ENCODE peak calls at places on chromosome 6, in ten cellular contexts. One of them, this sample, is unnamed.

GRCh38 chr6:117938324-117938995 is 31.4 kb downstream of the SLC35F1 start:
- DNase-seq in A172: no peak
- DNase-seq in GM03348: no peak
- DNase-seq in NCI-H748 treated with DMSO at 0.1 percent for 48 hours: no peak
- DNase-seq in progenitor cell of endocrine pancreas: no peak
- DNase-seq in NCI-H1092: no peak
- DNase-seq in stimulated activated CD4-positive, alpha-beta T cell treated with anti-CD3 and anti-CD28 coated beads, Interleukin-1b, Interleukin-23, amount 100 ng/mL, for 24 hours: no peak
- DNase-seq in activated CD4-positive, alpha-beta memory T cell treated with anti-CD3 and anti-CD28 coated beads, Interleukin-2, amount 10 ng/mL, durations not matched to agents 7 days and 5 days: no peak
- DNase-seq in islet precursor cell: peak
- DNase-seq in H54: no peak
- DNase-seq in this sample: no peak

GRCh38 chr6:154258064-154258757 is 98.4 kb downstream of the IPCEF1 start:
- DNase-seq in islet precursor cell: no peak
- DNase-seq in A172: no peak
- DNase-seq in NCI-H1092: no peak
- DNase-seq in GM03348: no peak
- DNase-seq in NCI-H748 treated with DMSO at 0.1 percent for 48 hours: no peak
- DNase-seq in H54: no peak
- DNase-seq in progenitor cell of endocrine pancreas: no peak
- DNase-seq in activated CD4-positive, alpha-beta memory T cell treated with anti-CD3 and anti-CD28 coated beads, Interleukin-2, amount 10 ng/mL, durations not matched to agents 7 days and 5 days: no peak
- DNase-seq in stimulated activated CD4-positive, alpha-beta T cell treated with anti-CD3 and anti-CD28 coated beads, Interleukin-1b, Interleukin-23, amount 100 ng/mL, for 24 hours: no peak
- DNase-seq in this sample: no peak

GRCh38 chr6:75499640-75500039 is 6.0 kb upstream of the FILIP1 start:
- DNase-seq in activated CD4-positive, alpha-beta memory T cell treated with anti-CD3 and anti-CD28 coated beads, Interleukin-2, amount 10 ng/mL, durations not matched to agents 7 days and 5 days: no peak
- DNase-seq in NCI-H748 treated with DMSO at 0.1 percent for 48 hours: no peak
- DNase-seq in NCI-H1092: no peak
- DNase-seq in progenitor cell of endocrine pancreas: no peak
- DNase-seq in H54: no peak
- DNase-seq in islet precursor cell: no peak
- DNase-seq in A172: no peak
- DNase-seq in GM03348: no peak
- DNase-seq in stimulated activated CD4-positive, alpha-beta T cell treated with anti-CD3 and anti-CD28 coated beads, Interleukin-1b, Interleukin-23, amount 100 ng/mL, for 24 hours: no peak
- DNase-seq in this sample: no peak

GRCh38 chr6:17354700-17355403 is 38.5 kb upstream of the CAP2 start:
- DNase-seq in progenitor cell of endocrine pancreas: no peak
- DNase-seq in NCI-H1092: no peak
- DNase-seq in activated CD4-positive, alpha-beta memory T cell treated with anti-CD3 and anti-CD28 coated beads, Interleukin-2, amount 10 ng/mL, durations not matched to agents 7 days and 5 days: no peak
- DNase-seq in GM03348: no peak
- DNase-seq in stimulated activated CD4-positive, alpha-beta T cell treated with anti-CD3 and anti-CD28 coated beads, Interleukin-1b, Interleukin-23, amount 100 ng/mL, for 24 hours: no peak
- DNase-seq in H54: peak
- DNase-seq in NCI-H748 treated with DMSO at 0.1 percent for 48 hours: no peak
- DNase-seq in A172: peak
- DNase-seq in islet precursor cell: no peak
- DNase-seq in this sample: no peak

GRCh38 chr6:149233056-149233715 is 84.3 kb upstream of the TAB2 start:
- DNase-seq in NCI-H748 treated with DMSO at 0.1 percent for 48 hours: peak
- DNase-seq in stimulated activated CD4-positive, alpha-beta T cell treated with anti-CD3 and anti-CD28 coated beads, Interleukin-1b, Interleukin-23, amount 100 ng/mL, for 24 hours: no peak
- DNase-seq in progenitor cell of endocrine pancreas: no peak
- DNase-seq in A172: peak
- DNase-seq in islet precursor cell: peak
- DNase-seq in NCI-H1092: no peak
- DNase-seq in activated CD4-positive, alpha-beta memory T cell treated with anti-CD3 and anti-CD28 coated beads, Interleukin-2, amount 10 ng/mL, durations not matched to agents 7 days and 5 days: peak
- DNase-seq in H54: peak
- DNase-seq in GM03348: peak
- DNase-seq in this sample: peak

GRCh38 chr6:169931223-169931760 is 179.9 kb downstream of the ERMARD start:
- DNase-seq in A172: no peak
- DNase-seq in islet precursor cell: peak
- DNase-seq in NCI-H748 treated with DMSO at 0.1 percent for 48 hours: peak
- DNase-seq in activated CD4-positive, alpha-beta memory T cell treated with anti-CD3 and anti-CD28 coated beads, Interleukin-2, amount 10 ng/mL, durations not matched to agents 7 days and 5 days: no peak
- DNase-seq in stimulated activated CD4-positive, alpha-beta T cell treated with anti-CD3 and anti-CD28 coated beads, Interleukin-1b, Interleukin-23, amount 100 ng/mL, for 24 hours: no peak
- DNase-seq in progenitor cell of endocrine pancreas: no peak
- DNase-seq in GM03348: no peak
- DNase-seq in NCI-H1092: peak
- DNase-seq in H54: no peak
- DNase-seq in this sample: no peak

GRCh38 chr6:10531942-10532341 is 10.8 kb downstream of the GCNT2 start:
- DNase-seq in NCI-H748 treated with DMSO at 0.1 percent for 48 hours: no peak
- DNase-seq in progenitor cell of endocrine pancreas: no peak
- DNase-seq in H54: no peak
- DNase-seq in NCI-H1092: no peak
- DNase-seq in activated CD4-positive, alpha-beta memory T cell treated with anti-CD3 and anti-CD28 coated beads, Interleukin-2, amount 10 ng/mL, durations not matched to agents 7 days and 5 days: no peak
- DNase-seq in GM03348: no peak
- DNase-seq in islet precursor cell: no peak
- DNase-seq in A172: no peak
- DNase-seq in stimulated activated CD4-positive, alpha-beta T cell treated with anti-CD3 and anti-CD28 coated beads, Interleukin-1b, Interleukin-23, amount 100 ng/mL, for 24 hours: no peak
- DNase-seq in this sample: no peak

GRCh38 chr6:166650824-166651223 is 23.8 kb upstream of the RPS6KA2 start:
- DNase-seq in progenitor cell of endocrine pancreas: no peak
- DNase-seq in NCI-H1092: no peak
- DNase-seq in GM03348: no peak
- DNase-seq in islet precursor cell: no peak
- DNase-seq in NCI-H748 treated with DMSO at 0.1 percent for 48 hours: no peak
- DNase-seq in H54: no peak
- DNase-seq in stimulated activated CD4-positive, alpha-beta T cell treated with anti-CD3 and anti-CD28 coated beads, Interleukin-1b, Interleukin-23, amount 100 ng/mL, for 24 hours: no peak
- DNase-seq in A172: no peak
- DNase-seq in activated CD4-positive, alpha-beta memory T cell treated with anti-CD3 and anti-CD28 coated beads, Interleukin-2, amount 10 ng/mL, durations not matched to agents 7 days and 5 days: no peak
- DNase-seq in this sample: no peak

GRCh38 chr6:142568857-142569597 is 267.2 kb downstream of the ADGRG6 start:
- DNase-seq in islet precursor cell: no peak
- DNase-seq in progenitor cell of endocrine pancreas: no peak
- DNase-seq in NCI-H748 treated with DMSO at 0.1 percent for 48 hours: no peak
- DNase-seq in NCI-H1092: no peak
- DNase-seq in A172: peak
- DNase-seq in GM03348: peak
- DNase-seq in stimulated activated CD4-positive, alpha-beta T cell treated with anti-CD3 and anti-CD28 coated beads, Interleukin-1b, Interleukin-23, amount 100 ng/mL, for 24 hours: no peak
- DNase-seq in activated CD4-positive, alpha-beta memory T cell treated with anti-CD3 and anti-CD28 coated beads, Interleukin-2, amount 10 ng/mL, durations not matched to agents 7 days and 5 days: no peak
- DNase-seq in H54: no peak
- DNase-seq in this sample: no peak

GRCh38 chr6:125207956-125208355 is 54.4 kb downstream of the TPD52L1 start:
- DNase-seq in NCI-H748 treated with DMSO at 0.1 percent for 48 hours: no peak
- DNase-seq in GM03348: no peak
- DNase-seq in stimulated activated CD4-positive, alpha-beta T cell treated with anti-CD3 and anti-CD28 coated beads, Interleukin-1b, Interleukin-23, amount 100 ng/mL, for 24 hours: no peak
- DNase-seq in progenitor cell of endocrine pancreas: no peak
- DNase-seq in islet precursor cell: no peak
- DNase-seq in activated CD4-positive, alpha-beta memory T cell treated with anti-CD3 and anti-CD28 coated beads, Interleukin-2, amount 10 ng/mL, durations not matched to agents 7 days and 5 days: no peak
- DNase-seq in A172: no peak
- DNase-seq in NCI-H1092: no peak
- DNase-seq in H54: no peak
- DNase-seq in this sample: no peak

GRCh38 chr6:71721642-71722041 is 164.7 kb upstream of the RIMS1 start:
- DNase-seq in islet precursor cell: no peak
- DNase-seq in activated CD4-positive, alpha-beta memory T cell treated with anti-CD3 and anti-CD28 coated beads, Interleukin-2, amount 10 ng/mL, durations not matched to agents 7 days and 5 days: no peak
- DNase-seq in NCI-H1092: no peak
- DNase-seq in A172: peak
- DNase-seq in stimulated activated CD4-positive, alpha-beta T cell treated with anti-CD3 and anti-CD28 coated beads, Interleukin-1b, Interleukin-23, amount 100 ng/mL, for 24 hours: no peak
- DNase-seq in GM03348: peak
- DNase-seq in H54: no peak
- DNase-seq in progenitor cell of endocrine pancreas: no peak
- DNase-seq in NCI-H748 treated with DMSO at 0.1 percent for 48 hours: no peak
- DNase-seq in this sample: no peak

GRCh38 chr6:109002100-109002697 is 92.4 kb downstream of the SESN1 start:
- DNase-seq in stimulated activated CD4-positive, alpha-beta T cell treated with anti-CD3 and anti-CD28 coated beads, Interleukin-1b, Interleukin-23, amount 100 ng/mL, for 24 hours: no peak
- DNase-seq in A172: no peak
- DNase-seq in H54: no peak
- DNase-seq in GM03348: peak
- DNase-seq in NCI-H748 treated with DMSO at 0.1 percent for 48 hours: no peak
- DNase-seq in islet precursor cell: no peak
- DNase-seq in activated CD4-positive, alpha-beta memory T cell treated with anti-CD3 and anti-CD28 coated beads, Interleukin-2, amount 10 ng/mL, durations not matched to agents 7 days and 5 days: no peak
- DNase-seq in progenitor cell of endocrine pancreas: no peak
- DNase-seq in NCI-H1092: no peak
- DNase-seq in this sample: no peak

GRCh38 chr6:22892452-22892851 is 323.1 kb downstream of the HDGFL1 start:
- DNase-seq in H54: peak
- DNase-seq in progenitor cell of endocrine pancreas: no peak
- DNase-seq in GM03348: peak
- DNase-seq in activated CD4-positive, alpha-beta memory T cell treated with anti-CD3 and anti-CD28 coated beads, Interleukin-2, amount 10 ng/mL, durations not matched to agents 7 days and 5 days: no peak
- DNase-seq in A172: peak
- DNase-seq in NCI-H748 treated with DMSO at 0.1 percent for 48 hours: no peak
- DNase-seq in stimulated activated CD4-positive, alpha-beta T cell treated with anti-CD3 and anti-CD28 coated beads, Interleukin-1b, Interleukin-23, amount 100 ng/mL, for 24 hours: no peak
- DNase-seq in islet precursor cell: no peak
- DNase-seq in NCI-H1092: no peak
- DNase-seq in this sample: no peak

GRCh38 chr6:85920782-85921181 is 278.1 kb upstream of the SYNCRIP start:
- DNase-seq in islet precursor cell: no peak
- DNase-seq in H54: no peak
- DNase-seq in A172: no peak
- DNase-seq in activated CD4-positive, alpha-beta memory T cell treated with anti-CD3 and anti-CD28 coated beads, Interleukin-2, amount 10 ng/mL, durations not matched to agents 7 days and 5 days: no peak
- DNase-seq in NCI-H748 treated with DMSO at 0.1 percent for 48 hours: no peak
- DNase-seq in GM03348: no peak
- DNase-seq in NCI-H1092: peak
- DNase-seq in progenitor cell of endocrine pancreas: no peak
- DNase-seq in stimulated activated CD4-positive, alpha-beta T cell treated with anti-CD3 and anti-CD28 coated beads, Interleukin-1b, Interleukin-23, amount 100 ng/mL, for 24 hours: no peak
- DNase-seq in this sample: no peak

GRCh38 chr6:74892091-74892490 is 313.8 kb downstream of the COL12A1 start:
- DNase-seq in NCI-H1092: no peak
- DNase-seq in NCI-H748 treated with DMSO at 0.1 percent for 48 hours: no peak
- DNase-seq in activated CD4-positive, alpha-beta memory T cell treated with anti-CD3 and anti-CD28 coated beads, Interleukin-2, amount 10 ng/mL, durations not matched to agents 7 days and 5 days: no peak
- DNase-seq in GM03348: no peak
- DNase-seq in progenitor cell of endocrine pancreas: no peak
- DNase-seq in islet precursor cell: no peak
- DNase-seq in H54: no peak
- DNase-seq in stimulated activated CD4-positive, alpha-beta T cell treated with anti-CD3 and anti-CD28 coated beads, Interleukin-1b, Interleukin-23, amount 100 ng/mL, for 24 hours: no peak
- DNase-seq in A172: no peak
- DNase-seq in this sample: no peak

GRCh38 chr6:25703005-25703404 is 51.0 kb downstream of the SCGN start:
- DNase-seq in NCI-H1092: no peak
- DNase-seq in NCI-H748 treated with DMSO at 0.1 percent for 48 hours: no peak
- DNase-seq in islet precursor cell: no peak
- DNase-seq in activated CD4-positive, alpha-beta memory T cell treated with anti-CD3 and anti-CD28 coated beads, Interleukin-2, amount 10 ng/mL, durations not matched to agents 7 days and 5 days: no peak
- DNase-seq in H54: no peak
- DNase-seq in GM03348: no peak
- DNase-seq in A172: no peak
- DNase-seq in progenitor cell of endocrine pancreas: no peak
- DNase-seq in stimulated activated CD4-positive, alpha-beta T cell treated with anti-CD3 and anti-CD28 coated beads, Interleukin-1b, Interleukin-23, amount 100 ng/mL, for 24 hours: no peak
- DNase-seq in this sample: no peak

GRCh38 chr6:150306290-150306689 is 62.5 kb upstream of the IYD start:
- DNase-seq in islet precursor cell: no peak
- DNase-seq in GM03348: no peak
- DNase-seq in activated CD4-positive, alpha-beta memory T cell treated with anti-CD3 and anti-CD28 coated beads, Interleukin-2, amount 10 ng/mL, durations not matched to agents 7 days and 5 days: no peak
- DNase-seq in H54: no peak
- DNase-seq in stimulated activated CD4-positive, alpha-beta T cell treated with anti-CD3 and anti-CD28 coated beads, Interleukin-1b, Interleukin-23, amount 100 ng/mL, for 24 hours: no peak
- DNase-seq in progenitor cell of endocrine pancreas: no peak
- DNase-seq in A172: no peak
- DNase-seq in NCI-H1092: no peak
- DNase-seq in NCI-H748 treated with DMSO at 0.1 percent for 48 hours: no peak
- DNase-seq in this sample: no peak

GRCh38 chr6:91097316-91097878 is 510.5 kb upstream of the MAP3K7 start:
- DNase-seq in H54: no peak
- DNase-seq in NCI-H1092: no peak
- DNase-seq in islet precursor cell: no peak
- DNase-seq in activated CD4-positive, alpha-beta memory T cell treated with anti-CD3 and anti-CD28 coated beads, Interleukin-2, amount 10 ng/mL, durations not matched to agents 7 days and 5 days: no peak
- DNase-seq in A172: no peak
- DNase-seq in GM03348: no peak
- DNase-seq in stimulated activated CD4-positive, alpha-beta T cell treated with anti-CD3 and anti-CD28 coated beads, Interleukin-1b, Interleukin-23, amount 100 ng/mL, for 24 hours: no peak
- DNase-seq in NCI-H748 treated with DMSO at 0.1 percent for 48 hours: no peak
- DNase-seq in progenitor cell of endocrine pancreas: no peak
- DNase-seq in this sample: no peak

GRCh38 chr6:87968435-87969278 is 79.0 kb upstream of the SPACA1 start:
- DNase-seq in progenitor cell of endocrine pancreas: peak
- DNase-seq in activated CD4-positive, alpha-beta memory T cell treated with anti-CD3 and anti-CD28 coated beads, Interleukin-2, amount 10 ng/mL, durations not matched to agents 7 days and 5 days: peak
- DNase-seq in H54: no peak
- DNase-seq in islet precursor cell: peak
- DNase-seq in stimulated activated CD4-positive, alpha-beta T cell treated with anti-CD3 and anti-CD28 coated beads, Interleukin-1b, Interleukin-23, amount 100 ng/mL, for 24 hours: no peak
- DNase-seq in NCI-H748 treated with DMSO at 0.1 percent for 48 hours: peak
- DNase-seq in GM03348: peak
- DNase-seq in NCI-H1092: peak
- DNase-seq in A172: no peak
- DNase-seq in this sample: no peak

GRCh38 chr6:159169193-159169555 is at the start of gene FNDC1:
- DNase-seq in NCI-H748 treated with DMSO at 0.1 percent for 48 hours: no peak
- DNase-seq in progenitor cell of endocrine pancreas: peak
- DNase-seq in H54: no peak
- DNase-seq in islet precursor cell: peak
- DNase-seq in A172: no peak
- DNase-seq in NCI-H1092: no peak
- DNase-seq in GM03348: peak
- DNase-seq in stimulated activated CD4-positive, alpha-beta T cell treated with anti-CD3 and anti-CD28 coated beads, Interleukin-1b, Interleukin-23, amount 100 ng/mL, for 24 hours: peak
- DNase-seq in activated CD4-positive, alpha-beta memory T cell treated with anti-CD3 and anti-CD28 coated beads, Interleukin-2, amount 10 ng/mL, durations not matched to agents 7 days and 5 days: peak
- DNase-seq in this sample: peak

GRCh38 chr6:35750557-35750956 is 13.7 kb downstream of the ARMC12 start:
- DNase-seq in NCI-H1092: no peak
- DNase-seq in H54: no peak
- DNase-seq in NCI-H748 treated with DMSO at 0.1 percent for 48 hours: no peak
- DNase-seq in GM03348: no peak
- DNase-seq in islet precursor cell: no peak
- DNase-seq in progenitor cell of endocrine pancreas: no peak
- DNase-seq in activated CD4-positive, alpha-beta memory T cell treated with anti-CD3 and anti-CD28 coated beads, Interleukin-2, amount 10 ng/mL, durations not matched to agents 7 days and 5 days: no peak
- DNase-seq in A172: no peak
- DNase-seq in stimulated activated CD4-positive, alpha-beta T cell treated with anti-CD3 and anti-CD28 coated beads, Interleukin-1b, Interleukin-23, amount 100 ng/mL, for 24 hours: no peak
- DNase-seq in this sample: no peak

GRCh38 chr6:166781331-166781730 is 154.3 kb upstream of the RPS6KA2 start:
- DNase-seq in stimulated activated CD4-positive, alpha-beta T cell treated with anti-CD3 and anti-CD28 coated beads, Interleukin-1b, Interleukin-23, amount 100 ng/mL, for 24 hours: no peak
- DNase-seq in NCI-H1092: no peak
- DNase-seq in NCI-H748 treated with DMSO at 0.1 percent for 48 hours: no peak
- DNase-seq in islet precursor cell: peak
- DNase-seq in progenitor cell of endocrine pancreas: no peak
- DNase-seq in activated CD4-positive, alpha-beta memory T cell treated with anti-CD3 and anti-CD28 coated beads, Interleukin-2, amount 10 ng/mL, durations not matched to agents 7 days and 5 days: no peak
- DNase-seq in H54: no peak
- DNase-seq in GM03348: no peak
- DNase-seq in A172: no peak
- DNase-seq in this sample: no peak

GRCh38 chr6:33118525-33119123 is 42.8 kb downstream of the HLA-DPB1 start:
- DNase-seq in progenitor cell of endocrine pancreas: no peak
- DNase-seq in NCI-H1092: peak
- DNase-seq in GM03348: peak
- DNase-seq in A172: peak
- DNase-seq in stimulated activated CD4-positive, alpha-beta T cell treated with anti-CD3 and anti-CD28 coated beads, Interleukin-1b, Interleukin-23, amount 100 ng/mL, for 24 hours: no peak
- DNase-seq in NCI-H748 treated with DMSO at 0.1 percent for 48 hours: peak
- DNase-seq in H54: no peak
- DNase-seq in islet precursor cell: no peak
- DNase-seq in activated CD4-positive, alpha-beta memory T cell treated with anti-CD3 and anti-CD28 coated beads, Interleukin-2, amount 10 ng/mL, durations not matched to agents 7 days and 5 days: no peak
- DNase-seq in this sample: no peak

GRCh38 chr6:37830225-37830624 is 10.7 kb downstream of the ZFAND3 start:
- DNase-seq in NCI-H1092: no peak
- DNase-seq in GM03348: no peak
- DNase-seq in progenitor cell of endocrine pancreas: no peak
- DNase-seq in A172: no peak
- DNase-seq in activated CD4-positive, alpha-beta memory T cell treated with anti-CD3 and anti-CD28 coated beads, Interleukin-2, amount 10 ng/mL, durations not matched to agents 7 days and 5 days: no peak
- DNase-seq in NCI-H748 treated with DMSO at 0.1 percent for 48 hours: no peak
- DNase-seq in stimulated activated CD4-positive, alpha-beta T cell treated with anti-CD3 and anti-CD28 coated beads, Interleukin-1b, Interleukin-23, amount 100 ng/mL, for 24 hours: no peak
- DNase-seq in H54: no peak
- DNase-seq in islet precursor cell: no peak
- DNase-seq in this sample: no peak

GRCh38 chr6:103002282-103002681 is 1608.8 kb downstream of the GRIK2 start:
- DNase-seq in H54: no peak
- DNase-seq in progenitor cell of endocrine pancreas: no peak
- DNase-seq in GM03348: no peak
- DNase-seq in NCI-H748 treated with DMSO at 0.1 percent for 48 hours: no peak
- DNase-seq in NCI-H1092: no peak
- DNase-seq in A172: no peak
- DNase-seq in islet precursor cell: no peak
- DNase-seq in stimulated activated CD4-positive, alpha-beta T cell treated with anti-CD3 and anti-CD28 coated beads, Interleukin-1b, Interleukin-23, amount 100 ng/mL, for 24 hours: no peak
- DNase-seq in activated CD4-positive, alpha-beta memory T cell treated with anti-CD3 and anti-CD28 coated beads, Interleukin-2, amount 10 ng/mL, durations not matched to agents 7 days and 5 days: no peak
- DNase-seq in this sample: no peak

GRCh38 chr6:13383280-13384163 is 55.2 kb upstream of the TBC1D7 start:
- DNase-seq in stimulated activated CD4-positive, alpha-beta T cell treated with anti-CD3 and anti-CD28 coated beads, Interleukin-1b, Interleukin-23, amount 100 ng/mL, for 24 hours: no peak
- DNase-seq in H54: no peak
- DNase-seq in A172: peak
- DNase-seq in progenitor cell of endocrine pancreas: no peak
- DNase-seq in NCI-H1092: no peak
- DNase-seq in islet precursor cell: no peak
- DNase-seq in GM03348: peak
- DNase-seq in activated CD4-positive, alpha-beta memory T cell treated with anti-CD3 and anti-CD28 coated beads, Interleukin-2, amount 10 ng/mL, durations not matched to agents 7 days and 5 days: peak
- DNase-seq in NCI-H748 treated with DMSO at 0.1 percent for 48 hours: peak
- DNase-seq in this sample: no peak